ENCODE peak calls at places on chromosomes 12 and 14, in eight cellular contexts. E, C, W, D, X, B, T and N are unnamed samples.

GRCh38 chr14:63499701-63500250 is 43.4 kb downstream of the PPP2R5E start:
- DNase-seq in E (no peak), C (no peak), W (no peak), D (no peak), X (no peak), B (no peak), T (no peak), N (peak; percentile 55)

GRCh38 chr14:61388173-61388975 is 67.0 kb downstream of the PRKCH start:
- DNase-seq in E (no peak), C (no peak), W (no peak), D (no peak), X (no peak), B (no peak), T (no peak), N (no peak)

GRCh38 chr14:86787782-86788181 is 1205.2 kb downstream of the GALC start:
- DNase-seq in E (no peak), C (no peak), W (no peak), D (no peak), X (no peak), B (no peak), T (no peak), N (no peak)

GRCh38 chr14:60251877-60252276 is 2.9 kb downstream of the PPM1A start:
- DNase-seq in E (no peak), C (no peak), W (no peak), D (no peak), X (no peak), B (no peak), T (no peak), N (no peak)

GRCh38 chr14:85934886-85935254 is 404.9 kb downstream of the FLRT2 start:
- DNase-seq in E (no peak), C (no peak), W (no peak), D (no peak), X (no peak), B (no peak), T (no peak), N (no peak)

GRCh38 chr14:68981539-68981976 is 2.5 kb upstream of the ACTN1 start:
- DNase-seq in E (no peak), C (no peak), W (no peak), D (no peak), X (no peak), B (no peak), T (no peak), N (no peak)

GRCh38 chr14:96567289-96567899 is 65.2 kb downstream of the PAPOLA start:
- DNase-seq in E (no peak), C (no peak), W (no peak), D (no peak), X (no peak), B (peak; percentile 41), T (no peak), N (no peak)

GRCh38 chr12:19573866-19574265 is 134.6 kb downstream of the AEBP2 start:
- DNase-seq in E (no peak), C (no peak), W (no peak), D (no peak), X (no peak), B (no peak), T (no peak), N (peak; percentile 65)

GRCh38 chr12:116517431-116518045 is 41.6 kb upstream of the MAP1LC3B2 start:
- DNase-seq in E (no peak), C (no peak), W (no peak), D (no peak), X (no peak), B (no peak), T (no peak), N (no peak)

GRCh38 chr12:14937689-14938088 is 648 bp downstream of the ERP27 start:
- DNase-seq in E (no peak), C (no peak), W (no peak), D (no peak), X (no peak), B (no peak), T (no peak), N (no peak)

GRCh38 chr14:64705406-64706118 is 1.3 kb downstream of the PLEKHG3 start:
- DNase-seq in E (peak; percentile 61), C (peak; percentile 32), W (no peak), D (no peak), X (peak; percentile 60), B (peak; percentile 49), T (no peak), N (peak; percentile 83)

GRCh38 chr14:96136361-96136760 is 68.3 kb upstream of the BDKRB2 start:
- DNase-seq in E (no peak), C (no peak), W (no peak), D (no peak), X (no peak), B (no peak), T (no peak), N (no peak)

GRCh38 chr12:51067771-51068170 is 15.6 kb downstream of the CSRNP2 start:
- DNase-seq in E (no peak), C (no peak), W (no peak), D (no peak), X (no peak), B (no peak), T (no peak), N (no peak)
- H3K36me3 ChIP-seq in E (no peaks in the 10 kb centered on the region), C (peaks cover 100% of the 10 kb centered on the region), W (peaks cover 46% of the 10 kb centered on the region), D (peaks cover 96% of the 10 kb centered on the region), X (no peaks in the 10 kb centered on the region), B (peaks cover 7% of the 10 kb centered on the region), T (peaks cover 97% of the 10 kb centered on the region), N (peaks cover 96% of the 10 kb centered on the region)

DNA sequence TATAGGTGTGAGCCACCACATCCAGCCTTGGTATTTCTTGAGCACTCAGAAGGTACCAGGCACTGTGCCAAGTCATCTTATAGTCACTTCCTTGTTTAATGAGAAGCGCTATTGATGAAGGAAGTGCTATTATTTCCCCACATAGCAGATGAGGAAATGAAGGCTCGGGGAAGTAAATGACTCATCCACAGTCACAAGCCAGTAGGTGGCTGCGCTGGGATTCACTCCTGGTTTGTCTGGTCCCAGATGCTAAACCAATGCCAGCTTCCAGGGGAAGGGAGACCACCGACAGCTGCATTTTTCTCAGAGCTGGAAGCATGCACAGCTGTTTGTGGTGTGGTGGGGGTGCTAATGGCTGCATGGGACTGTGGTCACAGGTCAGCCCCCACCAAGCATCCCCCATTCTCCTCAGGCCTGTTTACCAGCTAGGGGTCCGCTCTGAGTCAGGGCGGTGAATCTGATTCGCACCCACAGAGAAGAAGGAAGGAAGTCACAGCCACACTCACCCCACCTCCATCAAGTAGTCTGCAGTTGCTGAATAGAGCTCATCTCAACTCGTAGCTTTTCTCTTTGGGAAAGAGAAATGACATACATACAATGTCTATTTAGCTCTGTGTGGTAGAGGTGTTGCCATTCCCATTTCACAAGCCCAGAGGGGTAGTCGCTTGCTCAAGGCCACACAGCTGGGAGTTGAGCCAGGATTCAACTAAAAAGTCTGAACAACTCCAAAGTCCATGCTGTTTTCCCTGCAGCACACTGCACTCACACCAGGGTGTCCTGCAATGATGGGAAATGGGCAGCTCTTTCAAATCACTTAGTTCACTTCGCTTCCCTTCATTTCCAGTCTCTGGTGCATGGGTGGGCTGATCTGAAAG is 6.3 kb upstream of the LTBP2 start:
- DNase-seq in E (no peak), C (no peak), W (peak; percentile 46), D (no peak), X (peak; percentile 58), B (no peak), T (peak; percentile 53), N (no peak)
- TF ChIP-seq CTCF in E (no peak), C (no peak), W (no peak), D (no peak), X (no peak), B (no peak), T (no peak), N (no peak)

GRCh38 chr12:56375598-56376434 is 13.2 kb upstream of the APOF start:
- DNase-seq in E (no peak), C (no peak), W (no peak), D (no peak), X (no peak), B (no peak), T (no peak), N (no peak)
- H3K27ac ChIP-seq in E (no peak overlapping the region), C (no peak overlapping the region), W (no peak overlapping the region), D (no peak overlapping the region), X (no peak overlapping the region), B (no peak overlapping the region), T (no peak overlapping the region), N (no peak overlapping the region)

GRCh38 chr12:117595751-117596150 is 234.3 kb upstream of the NOS1 start:
- DNase-seq in E (no peak), C (no peak), W (no peak), D (no peak), X (no peak), B (no peak), T (no peak), N (no peak)
- H3K36me3 ChIP-seq in E (no peaks in the 10 kb centered on the region), C (no peaks in the 10 kb centered on the region), W (no peaks in the 10 kb centered on the region), D (no peaks in the 10 kb centered on the region), X (no peaks in the 10 kb centered on the region), B (no peaks in the 10 kb centered on the region), T (no peaks in the 10 kb centered on the region), N (no peaks in the 10 kb centered on the region)

GRCh38 chr12:6644903-6645302 is 2.3 kb downstream of the ACRBP start:
- DNase-seq in E (peak; percentile 51), C (peak; percentile 37), W (peak; percentile 54), D (no peak), X (no peak), B (peak; percentile 57), T (no peak), N (peak; percentile 46)
- TF ChIP-seq CTCF in E (no peak), C (no peak), W (no peak), D (peak; percentile 30), X (no peak), B (peak; percentile 51), T (peak; percentile 7), N (peak; percentile 32)

DNA sequence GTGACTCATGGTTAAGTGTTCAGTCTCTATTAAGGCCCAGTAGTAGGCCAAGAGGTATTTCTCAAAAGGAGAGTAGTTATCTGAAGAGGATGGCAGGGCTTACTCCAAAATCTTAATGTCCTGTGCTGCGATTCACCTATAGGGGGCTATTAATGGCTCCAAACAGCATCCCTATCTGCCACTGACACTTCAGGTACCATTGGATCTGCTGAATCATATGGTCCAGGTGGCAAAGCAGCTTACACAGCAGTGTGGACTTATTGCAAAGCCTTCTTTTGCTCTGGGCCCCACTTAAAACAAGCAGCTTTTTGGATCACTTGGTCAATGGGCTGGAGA is 60.8 kb upstream of the ATP2B1 start:
- DNase-seq in E (no peak), C (no peak), W (no peak), D (no peak), X (no peak), B (no peak), T (no peak), N (no peak)
- H3K27ac ChIP-seq in E (no peak overlapping the region), C (no peak overlapping the region), W (no peak overlapping the region), D (no peak overlapping the region), X (no peak overlapping the region), B (no peak overlapping the region), T (no peak overlapping the region), N (no peak overlapping the region)

GRCh38 chr14:78598046-78598652 is 428.0 kb downstream of the NRXN3 start:
- DNase-seq in E (peak; percentile 30), C (peak; percentile 14), W (peak; percentile 18), D (no peak), X (peak; percentile 72), B (peak; percentile 88), T (peak; percentile 54), N (no peak)

GRCh38 chr14:78595797-78596196 is 425.6 kb downstream of the NRXN3 start:
- DNase-seq in E (no peak), C (no peak), W (no peak), D (no peak), X (peak; percentile 15), B (peak; percentile 48), T (no peak), N (no peak)

DNA sequence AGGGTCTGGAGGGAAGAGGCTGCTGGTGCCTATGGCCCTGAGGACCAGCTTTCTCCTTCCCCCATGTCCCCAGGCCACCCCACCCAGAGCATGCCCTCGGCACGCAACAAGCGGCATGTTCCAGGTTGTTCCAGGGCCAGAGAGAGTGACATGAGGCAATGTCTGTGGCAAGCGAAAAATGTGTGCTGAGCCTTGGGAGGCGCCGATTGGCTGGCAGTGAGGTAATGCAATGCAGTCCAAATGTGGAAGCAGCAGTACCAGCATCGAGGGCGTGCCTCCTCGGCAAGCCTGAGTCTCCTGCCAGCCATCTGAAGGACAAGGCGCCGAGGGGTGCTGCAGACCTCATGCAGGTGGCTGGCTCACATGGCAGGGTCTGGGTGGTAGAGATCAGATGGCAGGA is 423.8 kb downstream of the NRXN3 start:
- DNase-seq in E (no peak), C (no peak), W (no peak), D (no peak), X (no peak), B (no peak), T (no peak), N (no peak)
- H3K36me3 ChIP-seq in E (no peaks in the 10 kb centered on the region), C (no peaks in the 10 kb centered on the region), W (no peaks in the 10 kb centered on the region), D (no peaks in the 10 kb centered on the region), X (no peaks in the 10 kb centered on the region), B (no peaks in the 10 kb centered on the region), T (no peaks in the 10 kb centered on the region), N (no peaks in the 10 kb centered on the region)